ENCODE peak calls at places on chromosomes 6 and 20, in ten cellular contexts. R is stomach, F is iPS DF 6.9, E is fibroblast of lung, S is brain microvascular endothelial cell, H is heart left ventricle, T is MM.1S, Y is BE2C, A is neuronal stem cell, J is cardiac muscle cell. W is an unnamed sample.

GRCh38 chr6:73369157-73369556 is 540 bp downstream of the OOEP start:
- DNase-seq in F (no peak), S (no peak), A (no peak), R (no peak), H (no peak), J (no peak), Y (no peak), E (no peak), T (no peak), W (no peak)

GRCh38 chr20:50577175-50578018 is 67.2 kb downstream of the PTPN1 start:
- DNase-seq in E (no peak), S (no peak), J (no peak), Y (peak; percentile 58), F (no peak), A (no peak), H (peak; percentile 88), R (peak; percentile 86), T (no peak), W (no peak)

GRCh38 chr6:70725817-70726413 is 58.2 kb downstream of the SMAP1 start:
- DNase-seq in J (no peak), A (no peak), T (peak; percentile 17), H (no peak), S (no peak), E (peak; percentile 36), F (no peak), Y (no peak), R (no peak), W (peak; percentile 12)

GRCh38 chr6:45946352-45946751 is 69.3 kb downstream of the CLIC5 start:
- DNase-seq in S (no peak), T (no peak), E (peak; percentile 90), H (peak; percentile 45), Y (peak; percentile 15), A (no peak), F (no peak), R (no peak), J (peak; percentile 53), W (peak; percentile 43)

GRCh38 chr20:910840-911770 is 5.0 kb downstream of the ANGPT4 start:
- DNase-seq in J (no peak), E (no peak), A (no peak), Y (no peak), S (peak; percentile 64), R (no peak), F (no peak), H (no peak), T (no peak), W (no peak)

GRCh38 chr6:89970609-89971337 is 76.5 kb downstream of the GJA10 start:
- DNase-seq in Y (peak; percentile 49), E (peak; percentile 78), A (peak; percentile 48), J (peak; percentile 64), H (peak; percentile 40), S (peak; percentile 29), F (no peak), T (no peak), R (peak; percentile 29), W (peak; percentile 56)

GRCh38 chr6:162864901-162865300 is 137.1 kb downstream of the PACRG start:
- DNase-seq in J (no peak), F (no peak), R (no peak), A (no peak), Y (no peak), T (no peak), E (peak; percentile 40), S (no peak), H (no peak), W (no peak)

GRCh38 chr6:116370717-116371383 is at the start of gene DSE:
- DNase-seq in H (peak; percentile 85), Y (peak; percentile 55), S (peak; percentile 72), T (peak; percentile 48), J (peak; percentile 77), A (peak; percentile 73), R (peak; percentile 67), F (no peak), E (peak; percentile 82), W (peak; percentile 95)

GRCh38 chr20:62660768-62661167 is 18.5 kb downstream of the SLCO4A1 start:
- DNase-seq in Y (no peak), E (no peak), T (no peak), H (no peak), R (no peak), S (no peak), A (no peak), F (no peak), J (no peak), W (no peak)
- H3K27me3 ChIP-seq in Y (no peaks in the 10 kb centered on the region), E (no peaks in the 10 kb centered on the region), T (no peaks in the 10 kb centered on the region), H (no peaks in the 10 kb centered on the region), R (peaks cover 4% of the 10 kb centered on the region), S (no peaks in the 10 kb centered on the region), A (no peaks in the 10 kb centered on the region), F (no peaks in the 10 kb centered on the region), J (no peaks in the 10 kb centered on the region), W (no peaks in the 10 kb centered on the region)

GRCh38 chr20:38215789-38216182 is 44.7 kb downstream of the KIAA1755 start:
- DNase-seq in A (no peak), Y (no peak), E (no peak), J (no peak), F (no peak), S (no peak), T (no peak), H (no peak), R (no peak), W (no peak)

GRCh38 chr20:38218566-38218885 is 42.0 kb downstream of the KIAA1755 start:
- DNase-seq in H (no peak), E (no peak), F (no peak), Y (no peak), J (no peak), T (no peak), R (no peak), S (no peak), A (no peak), W (no peak)

GRCh38 chr20:38216201-38216600 is 44.3 kb downstream of the KIAA1755 start:
- DNase-seq in H (no peak), E (no peak), Y (no peak), R (no peak), A (no peak), J (no peak), T (no peak), S (no peak), F (no peak), W (no peak)

GRCh38 chr20:38217791-38218565 is 42.6 kb downstream of the KIAA1755 start:
- DNase-seq in F (no peak), R (no peak), S (peak; percentile 96), E (peak; percentile 83), H (peak; percentile 80), Y (no peak), J (peak; percentile 24), A (no peak), T (no peak), W (peak; percentile 80)

GRCh38 chr20:38216736-38217595 is 43.6 kb downstream of the KIAA1755 start:
- DNase-seq in T (no peak), S (no peak), Y (no peak), R (no peak), A (no peak), H (no peak), J (no peak), F (no peak), E (no peak), W (peak; percentile 59)
- H3K27me3 ChIP-seq in T (no peaks in the 10 kb centered on the region), S (no peaks in the 10 kb centered on the region), Y (no peaks in the 10 kb centered on the region), R (no peaks in the 10 kb centered on the region), A (no peaks in the 10 kb centered on the region), H (no peaks in the 10 kb centered on the region), J (no peaks in the 10 kb centered on the region), F (no peaks in the 10 kb centered on the region), E (no peaks in the 10 kb centered on the region), W (no peaks in the 10 kb centered on the region)

GRCh38 chr20:48455606-48456360 is 372.0 kb downstream of the PREX1 start:
- DNase-seq in R (no peak), J (peak; percentile 29), E (no peak), A (no peak), S (no peak), F (no peak), H (no peak), T (no peak), Y (peak; percentile 47), W (no peak)

GRCh38 chr20:48458003-48458377 is 369.8 kb downstream of the PREX1 start:
- DNase-seq in R (no peak), E (no peak), A (no peak), H (no peak), Y (no peak), T (no peak), F (no peak), S (no peak), J (no peak), W (no peak)

GRCh38 chr20:48458601-48459385 is 369.0 kb downstream of the PREX1 start:
- DNase-seq in A (no peak), H (no peak), R (no peak), F (no peak), J (no peak), E (no peak), Y (no peak), T (no peak), S (no peak), W (no peak)

GRCh38 chr20:48456361-48457184 is 371.2 kb downstream of the PREX1 start:
- DNase-seq in E (no peak), A (peak; percentile 59), F (no peak), S (no peak), Y (no peak), H (no peak), R (no peak), T (no peak), J (no peak), W (peak; percentile 70)

GRCh38 chr20:48457261-48458002 is 370.4 kb downstream of the PREX1 start:
- DNase-seq in E (no peak), R (no peak), Y (no peak), F (no peak), H (no peak), S (no peak), J (no peak), T (no peak), A (no peak), W (no peak)
- H3K27me3 ChIP-seq in E (no peaks in the 10 kb centered on the region), R (peaks cover 29% of the 10 kb centered on the region), Y (no peaks in the 10 kb centered on the region), F (no peaks in the 10 kb centered on the region), H (peaks cover 13% of the 10 kb centered on the region), S (peaks cover 3% of the 10 kb centered on the region), J (no peaks in the 10 kb centered on the region), T (no peaks in the 10 kb centered on the region), A (no peaks in the 10 kb centered on the region), W (no peaks in the 10 kb centered on the region)

DNA sequence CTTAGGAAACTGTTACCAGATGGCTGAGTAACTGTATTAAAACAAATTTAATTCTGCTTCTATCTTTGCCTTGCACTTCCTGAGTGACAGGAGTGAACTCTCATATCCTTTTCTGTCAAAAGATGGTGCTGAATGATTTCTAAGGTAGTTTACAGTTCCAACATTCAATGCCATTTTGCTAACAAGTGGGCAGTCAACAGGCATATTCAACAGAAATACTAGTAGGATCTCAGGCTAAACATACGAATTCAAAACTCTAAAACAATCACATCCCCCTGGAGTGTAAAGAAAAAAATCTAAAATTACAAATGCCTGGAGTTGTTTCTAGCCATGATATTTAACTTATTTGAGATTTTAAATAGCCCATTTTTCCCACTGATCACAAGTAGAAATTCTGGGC is 6.7 kb downstream of the PSMB9 start:
- DNase-seq in F (no peak), A (no peak), S (no peak), R (no peak), J (no peak), T (no peak), Y (no peak), E (no peak), H (no peak), W (no peak)
- H3K27me3 ChIP-seq in F (no peaks in the 10 kb centered on the region), A (peaks cover 5% of the 10 kb centered on the region), S (no peaks in the 10 kb centered on the region), R (no peaks in the 10 kb centered on the region), J (peaks cover 49% of the 10 kb centered on the region), T (no peaks in the 10 kb centered on the region), Y (peaks cover 94% of the 10 kb centered on the region), E (no peaks in the 10 kb centered on the region), H (no peaks in the 10 kb centered on the region), W (peaks cover 9% of the 10 kb centered on the region)

GRCh38 chr20:26208296-26209091 is 511.8 kb upstream of the ZNF337 start:
- DNase-seq in H (no peak), F (no peak), R (no peak), J (peak; percentile 56), A (peak; percentile 45), Y (no peak), S (no peak), T (no peak), E (no peak), W (peak; percentile 77)
- H3K27me3 ChIP-seq in H (peaks cover 50% of the 10 kb centered on the region), F (peaks cover 3% of the 10 kb centered on the region), R (peaks cover 51% of the 10 kb centered on the region), J (peaks cover 83% of the 10 kb centered on the region), A (peaks cover 23% of the 10 kb centered on the region), Y (peaks cover 18% of the 10 kb centered on the region), S (peaks cover 26% of the 10 kb centered on the region), T (no peaks in the 10 kb centered on the region), E (peaks cover 16% of the 10 kb centered on the region), W (peaks cover 38% of the 10 kb centered on the region)

W was measured in H7.